ENCODE peak calls at places on chromosomes 5 and 9, in six cellular contexts. X, J, A, C, S and N are unnamed samples.

GRCh38 chr5:59034498-59035186 is 451.8 kb downstream of the RAB3C start:
- DNase-seq in S (peak), C (no peak), X (peak), A (no peak), J (peak), N (peak)

GRCh38 chr9:7266911-7267555 is 509.3 kb downstream of the KDM4C start:
- DNase-seq in X (no peak), A (no peak), C (no peak), J (no peak), S (no peak), N (no peak)

GRCh38 chr9:99894826-99895225 is 11.6 kb upstream of the STX17 start:
- DNase-seq in X (no peak), C (no peak), A (no peak), S (no peak), J (no peak), N (no peak)

GRCh38 chr9:81410201-81410600 is 279.1 kb downstream of the TLE1 start:
- DNase-seq in X (no peak), C (no peak), J (no peak), A (no peak), S (no peak), N (no peak)

GRCh38 chr9:4774209-4774608 is 18.5 kb upstream of the RCL1 start:
- DNase-seq in S (no peak), A (no peak), X (no peak), J (no peak), C (no peak), N (no peak)

GRCh38 chr9:75200892-75201470 is 112.7 kb downstream of the OSTF1 start:
- DNase-seq in X (peak), J (peak), C (no peak), A (no peak), S (no peak), N (peak)

GRCh38 chr5:127997131-127997775 is 86.3 kb upstream of the SLC12A2 start:
- DNase-seq in A (no peak), S (no peak), J (no peak), X (no peak), C (no peak), N (no peak)

GRCh38 chr9:33161011-33161588 is 6.0 kb downstream of the B4GALT1 start:
- DNase-seq in C (peak), J (peak), S (no peak), X (peak), A (no peak), N (no peak)

GRCh38 chr5:17216974-17217325 is 481 bp upstream of the BASP1 start:
- DNase-seq in A (no peak), J (no peak), S (no peak), C (peak), X (no peak), N (no peak)

GRCh38 chr5:56601641-56602071 is 213.7 kb upstream of the MAP3K1 start:
- DNase-seq in S (no peak), C (no peak), X (no peak), A (no peak), J (no peak), N (no peak)

GRCh38 chr9:137381501-137382443 is 41.2 kb downstream of the EXD3 start:
- DNase-seq in X (no peak), C (peak), A (no peak), J (no peak), S (no peak), N (no peak)